ENCODE peak calls at places on chromosomes 13 and 19, in four cellular contexts. G, Q, O and Y are unnamed samples.

GRCh38 chr19:55913643-55914268 is 18.4 kb downstream of the NLRP13 start:
- DNase-seq in O (no peak), G (no peak), Q (no peak), Y (no peak)

GRCh38 chr19:37654118-37654517 is 1.1 kb downstream of the ZFP30 start:
- DNase-seq in G (peak), O (no peak), Q (no peak), Y (peak)

GRCh38 chr13:38308736-38309135 is 40.9 kb upstream of the UFM1 start:
- DNase-seq in O (no peak), Q (no peak), G (peak), Y (peak)

GRCh38 chr13:78317030-78317429 is 286.3 kb downstream of the POU4F1 start:
- DNase-seq in O (no peak), G (no peak), Q (no peak), Y (peak)

GRCh38 chr13:44198826-44199225 is 174.8 kb upstream of the SERP2 start:
- DNase-seq in G (no peak), O (no peak), Q (no peak), Y (no peak)

GRCh38 chr13:64078025-64078424 is 2662.4 kb upstream of the PCDH20 start:
- DNase-seq in G (no peak), O (no peak), Q (no peak), Y (no peak)

GRCh38 chr19:6271251-6271650 is 8.5 kb downstream of the MLLT1 start:
- DNase-seq in Q (no peak), G (peak), O (no peak), Y (no peak)

GRCh38 chr13:97627566-97627965 is 193.6 kb downstream of the RAP2A start:
- DNase-seq in Q (no peak), O (no peak), G (peak), Y (peak)

GRCh38 chr19:42601811-42602443 is 7.2 kb upstream of the CEACAM8 start:
- DNase-seq in G (peak), O (no peak), Q (no peak), Y (peak)

GRCh38 chr13:85575110-85575509 is 224.1 kb downstream of the SLITRK6 start:
- DNase-seq in Q (no peak), O (no peak), G (no peak), Y (no peak)